ENCODE peak calls at places on chromosome 14, in five cellular contexts. N is hypothalamus, K is frontal cortex, S is non-pigmented ciliary epithelial cell, T is COR-L47. G is an unnamed sample.

GRCh38 chr14:87108726-87109125 is 884.3 kb downstream of the GALC start:
- DNase-seq in N (no peak), K (no peak), S (no peak), T (no peak), G (no peak)

GRCh38 chr14:22739423-22739822 is 27.1 kb upstream of the OXA1L start:
- DNase-seq in N (no peak), K (no peak), S (no peak), T (no peak), G (no peak)

GRCh38 chr14:99628832-99629618 is 15.9 kb upstream of the HHIPL1 start:
- DNase-seq in N (peak; percentile 72), K (peak; percentile 90), S (no peak), T (peak; percentile 84), G (peak; percentile 32)

GRCh38 chr14:22283000-22283399 is 306.0 kb downstream of the DAD1 start:
- DNase-seq in N (no peak), K (no peak), S (no peak), T (no peak), G (no peak)

GRCh38 chr14:101402936-101403660 is 158.2 kb upstream of the DIO3 start:
- DNase-seq in N (no peak), K (no peak), S (no peak), T (no peak), G (no peak)

GRCh38 chr14:34368115-34368970 is 93.7 kb downstream of the SPTSSA start:
- DNase-seq in N (no peak), K (no peak), S (no peak), T (no peak), G (no peak)

GRCh38 chr14:60777856-60778578 is 43.5 kb downstream of the MNAT1 start:
- DNase-seq in N (no peak), K (peak; percentile 10), S (peak; percentile 76), T (no peak), G (no peak)

GRCh38 chr14:75450381-75451276 is 22.8 kb downstream of the JDP2 start:
- DNase-seq in N (no peak), K (no peak), S (no peak), T (peak; percentile 68), G (no peak)

GRCh38 chr14:32696325-32697101 is 242.2 kb upstream of the NPAS3 start:
- DNase-seq in N (no peak), K (no peak), S (no peak), T (no peak), G (no peak)

GRCh38 chr14:72699852-72700257 is 194.0 kb downstream of the DPF3 start:
- DNase-seq in N (no peak), K (no peak), S (no peak), T (no peak), G (no peak)

GRCh38 chr14:79581912-79582576 is 629.3 kb downstream of the DIO2 start:
- DNase-seq in N (no peak), K (no peak), S (no peak), T (no peak), G (no peak)

GRCh38 chr14:64340560-64341196 is 46.5 kb upstream of the ESR2 start:
- DNase-seq in N (no peak), K (no peak), S (no peak), T (no peak), G (no peak)

GRCh38 chr14:35438910-35439713 is 34.6 kb upstream of the NFKBIA start:
- DNase-seq in N (no peak), K (no peak), S (no peak), T (no peak), G (no peak)

GRCh38 chr14:91509083-91509877 is 830 bp downstream of the PPP4R3A start:
- DNase-seq in N (no peak), K (peak; percentile 24), S (no peak), T (peak; percentile 46), G (no peak)

GRCh38 chr14:104719343-104719742 is 4.7 kb upstream of the ADSS1 start:
- DNase-seq in N (no peak), K (no peak), S (no peak), T (no peak), G (no peak)

GRCh38 chr14:58107947-58108552 is 44.0 kb downstream of the ARMH4 start:
- DNase-seq in N (peak; percentile 9), K (peak; percentile 56), S (peak; percentile 50), T (peak; percentile 60), G (peak; percentile 36)

GRCh38 chr14:99131632-99132271 is 140.2 kb downstream of the BCL11B start:
- DNase-seq in N (no peak), K (no peak), S (no peak), T (no peak), G (no peak)

GRCh38 chr14:37369446-37369845 is 171.7 kb downstream of the MIPOL1 start:
- DNase-seq in N (no peak), K (no peak), S (no peak), T (peak; percentile 62), G (no peak)

GRCh38 chr14:89207925-89208328 is 209.1 kb downstream of the FOXN3 start:
- DNase-seq in N (no peak), K (no peak), S (no peak), T (peak; percentile 85), G (no peak)

GRCh38 chr14:36424478-36425102 is 95.4 kb downstream of the NKX2-1 start:
- DNase-seq in N (no peak), K (no peak), S (no peak), T (peak; percentile 93), G (no peak)